ENCODE peak calls at places on chromosomes 16 and 17, in ten cellular contexts. One of them, this sample, is unnamed.

GRCh38 chr16:47018223-47018891 is 44.9 kb upstream of the DNAJA2 start:
- DNase-seq in ascending aorta: no peak
- DNase-seq in tibial nerve: no peak
- DNase-seq in small intestine: peak; percentile 57
- DNase-seq in iPS DF 6.9: no peak
- DNase-seq in endodermal cell: peak; percentile 74
- DNase-seq in kidney: no peak
- DNase-seq in adipocyte: no peak
- DNase-seq in effector memory CD4-positive, alpha-beta T cell: no peak
- DNase-seq in MM.1S: peak; percentile 86
- DNase-seq in this sample: no peak

GRCh38 chr16:72952404-72953301 is 95.3 kb downstream of the ZFHX3 start:
- DNase-seq in small intestine: no peak
- DNase-seq in endodermal cell: no peak
- DNase-seq in effector memory CD4-positive, alpha-beta T cell: no peak
- DNase-seq in tibial nerve: no peak
- DNase-seq in adipocyte: peak; percentile 65
- DNase-seq in MM.1S: no peak
- DNase-seq in ascending aorta: no peak
- DNase-seq in kidney: no peak
- DNase-seq in iPS DF 6.9: no peak
- DNase-seq in this sample: no peak

GRCh38 chr17:13395872-13396271 is 205.9 kb downstream of the HS3ST3A1 start:
- DNase-seq in iPS DF 6.9: no peak
- DNase-seq in effector memory CD4-positive, alpha-beta T cell: no peak
- DNase-seq in tibial nerve: no peak
- DNase-seq in MM.1S: no peak
- DNase-seq in endodermal cell: no peak
- DNase-seq in small intestine: no peak
- DNase-seq in kidney: no peak
- DNase-seq in ascending aorta: no peak
- DNase-seq in adipocyte: peak; percentile 76
- DNase-seq in this sample: no peak

GRCh38 chr17:77790143-77790829 is 168.2 kb upstream of the TNRC6C start:
- DNase-seq in MM.1S: no peak
- DNase-seq in adipocyte: no peak
- DNase-seq in effector memory CD4-positive, alpha-beta T cell: no peak
- DNase-seq in tibial nerve: no peak
- DNase-seq in ascending aorta: no peak
- DNase-seq in iPS DF 6.9: peak; percentile 60
- DNase-seq in small intestine: no peak
- DNase-seq in kidney: peak; percentile 31
- DNase-seq in endodermal cell: peak; percentile 78
- DNase-seq in this sample: no peak

GRCh38 chr17:18157354-18157985 is 26.2 kb upstream of the ALKBH5 start:
- DNase-seq in adipocyte: no peak
- DNase-seq in kidney: no peak
- DNase-seq in tibial nerve: no peak
- DNase-seq in effector memory CD4-positive, alpha-beta T cell: no peak
- DNase-seq in MM.1S: no peak
- DNase-seq in small intestine: no peak
- DNase-seq in ascending aorta: no peak
- DNase-seq in endodermal cell: no peak
- DNase-seq in iPS DF 6.9: no peak
- DNase-seq in this sample: no peak

GRCh38 chr16:56726926-56727325 is 3.0 kb upstream of the NUP93 start:
- DNase-seq in MM.1S: no peak
- DNase-seq in kidney: no peak
- DNase-seq in small intestine: no peak
- DNase-seq in ascending aorta: no peak
- DNase-seq in tibial nerve: no peak
- DNase-seq in iPS DF 6.9: no peak
- DNase-seq in effector memory CD4-positive, alpha-beta T cell: no peak
- DNase-seq in adipocyte: no peak
- DNase-seq in endodermal cell: no peak
- DNase-seq in this sample: no peak

GRCh38 chr16:4506450-4506849 is 30.3 kb downstream of the HMOX2 start:
- DNase-seq in endodermal cell: peak; percentile 83
- DNase-seq in effector memory CD4-positive, alpha-beta T cell: peak; percentile 29
- DNase-seq in MM.1S: peak; percentile 81
- DNase-seq in tibial nerve: peak; percentile 76
- DNase-seq in small intestine: peak; percentile 85
- DNase-seq in kidney: no peak
- DNase-seq in iPS DF 6.9: peak; percentile 47
- DNase-seq in adipocyte: peak; percentile 91
- DNase-seq in ascending aorta: peak; percentile 75
- DNase-seq in this sample: no peak

GRCh38 chr17:32551186-32551955 is 64.6 kb downstream of the CDK5R1 start:
- DNase-seq in ascending aorta: no peak
- DNase-seq in effector memory CD4-positive, alpha-beta T cell: no peak
- DNase-seq in tibial nerve: no peak
- DNase-seq in iPS DF 6.9: no peak
- DNase-seq in adipocyte: peak; percentile 1
- DNase-seq in endodermal cell: peak; percentile 35
- DNase-seq in small intestine: peak; percentile 37
- DNase-seq in MM.1S: peak; percentile 67
- DNase-seq in kidney: no peak
- DNase-seq in this sample: no peak

GRCh38 chr16:24819462-24820040 is 26.2 kb upstream of the SLC5A11 start:
- DNase-seq in MM.1S: no peak
- DNase-seq in adipocyte: peak; percentile 19
- DNase-seq in effector memory CD4-positive, alpha-beta T cell: no peak
- DNase-seq in endodermal cell: no peak
- DNase-seq in kidney: no peak
- DNase-seq in iPS DF 6.9: no peak
- DNase-seq in tibial nerve: no peak
- DNase-seq in ascending aorta: no peak
- DNase-seq in small intestine: no peak
- DNase-seq in this sample: no peak

GRCh38 chr17:5260542-5260941 is 21.5 kb upstream of the RABEP1 start:
- DNase-seq in MM.1S: no peak
- DNase-seq in small intestine: no peak
- DNase-seq in adipocyte: no peak
- DNase-seq in ascending aorta: no peak
- DNase-seq in iPS DF 6.9: no peak
- DNase-seq in effector memory CD4-positive, alpha-beta T cell: no peak
- DNase-seq in tibial nerve: no peak
- DNase-seq in endodermal cell: no peak
- DNase-seq in kidney: no peak
- DNase-seq in this sample: no peak

GRCh38 chr17:37506678-37507077 is 17.0 kb downstream of the DUSP14 start:
- DNase-seq in adipocyte: peak; percentile 31
- DNase-seq in tibial nerve: no peak
- DNase-seq in endodermal cell: peak; percentile 94
- DNase-seq in effector memory CD4-positive, alpha-beta T cell: no peak
- DNase-seq in kidney: no peak
- DNase-seq in small intestine: no peak
- DNase-seq in iPS DF 6.9: no peak
- DNase-seq in ascending aorta: no peak
- DNase-seq in MM.1S: peak; percentile 20
- DNase-seq in this sample: no peak

GRCh38 chr16:11682655-11683096 is 14.4 kb downstream of the SNN start:
- DNase-seq in iPS DF 6.9: no peak
- DNase-seq in kidney: no peak
- DNase-seq in endodermal cell: no peak
- DNase-seq in ascending aorta: no peak
- DNase-seq in small intestine: no peak
- DNase-seq in effector memory CD4-positive, alpha-beta T cell: no peak
- DNase-seq in adipocyte: peak; percentile 63
- DNase-seq in MM.1S: peak; percentile 64
- DNase-seq in tibial nerve: no peak
- DNase-seq in this sample: no peak

DNA sequence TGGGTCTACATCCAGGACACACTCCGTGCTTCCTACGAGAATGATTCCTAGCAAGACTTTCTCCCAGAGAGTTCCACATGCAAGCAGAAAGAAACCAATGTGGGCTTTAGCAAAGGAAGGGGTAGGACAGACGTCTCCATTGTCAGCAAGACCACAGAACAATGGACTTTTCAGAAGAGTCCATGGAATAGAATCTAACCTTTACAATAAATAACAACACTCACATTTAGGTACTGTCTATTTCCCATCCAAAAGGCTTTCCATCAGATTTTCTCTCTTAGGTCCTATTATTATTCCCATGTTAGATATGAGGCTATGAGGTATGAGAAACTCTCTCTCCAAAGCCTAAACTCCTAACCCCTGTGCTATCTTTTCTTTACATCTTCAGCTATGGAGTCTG is 360.9 kb downstream of the GRIN2A start:
- DNase-seq in iPS DF 6.9: no peak
- DNase-seq in adipocyte: no peak
- DNase-seq in tibial nerve: no peak
- DNase-seq in kidney: no peak
- DNase-seq in MM.1S: no peak
- DNase-seq in small intestine: no peak
- DNase-seq in ascending aorta: no peak
- DNase-seq in endodermal cell: no peak
- DNase-seq in effector memory CD4-positive, alpha-beta T cell: no peak
- DNase-seq in this sample: no peak
- H3K4me1 ChIP-seq in iPS DF 6.9: peaks cover 7% of the 10 kb centered on the region
- H3K4me1 ChIP-seq in adipocyte: peaks cover 13% of the 10 kb centered on the region
- H3K4me1 ChIP-seq in tibial nerve: peaks cover 4% of the 10 kb centered on the region
- H3K4me1 ChIP-seq in kidney: no peaks in the 10 kb centered on the region
- H3K4me1 ChIP-seq in MM.1S: no peaks in the 10 kb centered on the region
- H3K4me1 ChIP-seq in small intestine: no peaks in the 10 kb centered on the region
- H3K4me1 ChIP-seq in ascending aorta: no peaks in the 10 kb centered on the region
- H3K4me1 ChIP-seq in endodermal cell: peaks cover 25% of the 10 kb centered on the region
- H3K4me1 ChIP-seq in effector memory CD4-positive, alpha-beta T cell: no peaks in the 10 kb centered on the region
- H3K4me1 ChIP-seq in this sample: no peaks in the 10 kb centered on the region

DNA sequence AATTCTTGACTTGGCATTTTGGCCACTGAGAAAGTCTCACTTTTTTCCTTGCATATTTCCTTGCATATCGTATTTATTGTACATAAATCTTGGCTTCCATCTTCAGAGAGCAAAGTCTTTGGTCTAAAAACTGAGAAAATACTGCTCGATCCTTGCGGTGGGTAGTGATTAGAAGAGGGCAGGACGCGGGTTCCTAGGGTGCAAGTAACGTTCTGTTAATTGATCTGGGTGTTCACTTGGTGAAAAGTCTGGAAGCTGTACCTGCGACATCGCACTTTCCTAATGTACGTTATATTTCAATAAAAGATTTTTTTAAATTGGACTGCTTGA is 758 bp upstream of the UBALD2 start:
- DNase-seq in kidney: no peak
- DNase-seq in tibial nerve: no peak
- DNase-seq in iPS DF 6.9: no peak
- DNase-seq in ascending aorta: no peak
- DNase-seq in adipocyte: no peak
- DNase-seq in MM.1S: no peak
- DNase-seq in small intestine: no peak
- DNase-seq in endodermal cell: no peak
- DNase-seq in effector memory CD4-positive, alpha-beta T cell: no peak
- DNase-seq in this sample: no peak
- H3K4me1 ChIP-seq in kidney: peaks cover 34% of the 10 kb centered on the region
- H3K4me1 ChIP-seq in tibial nerve: peaks cover 84% of the 10 kb centered on the region
- H3K4me1 ChIP-seq in iPS DF 6.9: peaks cover 6% of the 10 kb centered on the region
- H3K4me1 ChIP-seq in ascending aorta: no peaks in the 10 kb centered on the region
- H3K4me1 ChIP-seq in adipocyte: peaks cover 45% of the 10 kb centered on the region
- H3K4me1 ChIP-seq in MM.1S: peaks cover 49% of the 10 kb centered on the region
- H3K4me1 ChIP-seq in small intestine: peaks cover 10% of the 10 kb centered on the region
- H3K4me1 ChIP-seq in endodermal cell: peaks cover 17% of the 10 kb centered on the region
- H3K4me1 ChIP-seq in effector memory CD4-positive, alpha-beta T cell: peaks cover 32% of the 10 kb centered on the region
- H3K4me1 ChIP-seq in this sample: no peaks in the 10 kb centered on the region

DNA sequence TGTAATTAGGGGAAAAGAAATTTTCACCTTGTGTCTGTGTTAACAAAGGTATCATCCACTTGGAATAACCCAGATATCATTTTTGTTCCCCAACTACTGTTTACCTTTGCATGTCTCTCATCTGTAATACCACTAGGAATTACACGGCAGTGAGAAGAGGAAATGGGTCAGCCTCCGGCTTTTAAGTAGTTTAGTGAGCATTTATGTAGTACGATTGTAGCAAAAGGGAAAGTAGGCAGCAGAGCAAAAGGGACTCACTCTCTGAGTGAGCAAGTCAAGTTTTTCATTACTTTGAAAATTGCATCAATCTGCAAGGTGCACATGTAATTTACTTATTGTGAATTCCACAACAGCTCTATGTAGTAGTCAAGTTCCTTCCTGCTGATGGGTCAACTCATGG is 11.2 kb downstream of the PHF12 start:
- DNase-seq in tibial nerve: no peak
- DNase-seq in ascending aorta: no peak
- DNase-seq in adipocyte: no peak
- DNase-seq in small intestine: no peak
- DNase-seq in effector memory CD4-positive, alpha-beta T cell: no peak
- DNase-seq in MM.1S: no peak
- DNase-seq in kidney: no peak
- DNase-seq in endodermal cell: no peak
- DNase-seq in iPS DF 6.9: no peak
- DNase-seq in this sample: no peak
- H3K4me1 ChIP-seq in tibial nerve: peaks cover 88% of the 10 kb centered on the region
- H3K4me1 ChIP-seq in ascending aorta: peaks cover 7% of the 10 kb centered on the region
- H3K4me1 ChIP-seq in adipocyte: peaks cover 62% of the 10 kb centered on the region
- H3K4me1 ChIP-seq in small intestine: no peaks in the 10 kb centered on the region
- H3K4me1 ChIP-seq in effector memory CD4-positive, alpha-beta T cell: peaks cover 22% of the 10 kb centered on the region
- H3K4me1 ChIP-seq in MM.1S: peaks cover 37% of the 10 kb centered on the region
- H3K4me1 ChIP-seq in kidney: peaks cover 13% of the 10 kb centered on the region
- H3K4me1 ChIP-seq in endodermal cell: peaks cover 8% of the 10 kb centered on the region
- H3K4me1 ChIP-seq in iPS DF 6.9: peaks cover 1% of the 10 kb centered on the region
- H3K4me1 ChIP-seq in this sample: no peaks in the 10 kb centered on the region

GRCh38 chr17:45311762-45312476 is 4.9 kb downstream of the MAP3K14 start:
- DNase-seq in MM.1S: peak; percentile 95
- DNase-seq in iPS DF 6.9: no peak
- DNase-seq in endodermal cell: peak; percentile 51
- DNase-seq in tibial nerve: no peak
- DNase-seq in adipocyte: no peak
- DNase-seq in ascending aorta: peak; percentile 73
- DNase-seq in effector memory CD4-positive, alpha-beta T cell: peak; percentile 56
- DNase-seq in kidney: peak; percentile 88
- DNase-seq in small intestine: peak; percentile 99
- DNase-seq in this sample: no peak
- H3K4me1 ChIP-seq in MM.1S: peaks cover 44% of the 10 kb centered on the region
- H3K4me1 ChIP-seq in iPS DF 6.9: no peaks in the 10 kb centered on the region
- H3K4me1 ChIP-seq in endodermal cell: peaks cover 3% of the 10 kb centered on the region
- H3K4me1 ChIP-seq in tibial nerve: peaks cover 92% of the 10 kb centered on the region
- H3K4me1 ChIP-seq in adipocyte: peaks cover 74% of the 10 kb centered on the region
- H3K4me1 ChIP-seq in ascending aorta: peaks cover 7% of the 10 kb centered on the region
- H3K4me1 ChIP-seq in effector memory CD4-positive, alpha-beta T cell: peaks cover 62% of the 10 kb centered on the region
- H3K4me1 ChIP-seq in kidney: peaks cover 61% of the 10 kb centered on the region
- H3K4me1 ChIP-seq in small intestine: peaks cover 26% of the 10 kb centered on the region
- H3K4me1 ChIP-seq in this sample: peaks cover 90% of the 10 kb centered on the region

DNA sequence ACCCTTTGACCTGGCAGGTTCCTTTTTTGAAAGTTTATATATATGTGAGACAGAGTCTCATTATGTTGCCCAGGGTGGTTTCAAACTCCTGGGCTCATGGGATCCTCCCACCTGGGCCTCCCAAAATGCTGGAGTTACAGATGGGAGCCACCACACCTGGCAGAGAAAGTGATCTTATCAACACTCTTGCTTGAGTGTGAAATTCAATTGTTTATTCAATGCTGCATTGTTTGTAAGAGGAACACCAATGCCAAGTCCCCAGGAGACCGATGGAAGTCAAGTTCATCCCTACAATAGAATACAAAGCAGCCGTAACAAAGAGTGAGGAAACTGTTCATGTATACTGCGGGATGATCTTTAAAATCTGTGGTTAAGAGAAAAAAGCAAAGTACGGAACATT is 52.4 kb downstream of the ABCC1 start:
- DNase-seq in effector memory CD4-positive, alpha-beta T cell: no peak
- DNase-seq in endodermal cell: no peak
- DNase-seq in iPS DF 6.9: no peak
- DNase-seq in adipocyte: no peak
- DNase-seq in kidney: no peak
- DNase-seq in ascending aorta: no peak
- DNase-seq in small intestine: no peak
- DNase-seq in tibial nerve: no peak
- DNase-seq in MM.1S: no peak
- DNase-seq in this sample: no peak
- H3K4me1 ChIP-seq in effector memory CD4-positive, alpha-beta T cell: peaks cover 3% of the 10 kb centered on the region
- H3K4me1 ChIP-seq in endodermal cell: no peaks in the 10 kb centered on the region
- H3K4me1 ChIP-seq in iPS DF 6.9: no peaks in the 10 kb centered on the region
- H3K4me1 ChIP-seq in adipocyte: peaks cover 35% of the 10 kb centered on the region
- H3K4me1 ChIP-seq in kidney: no peaks in the 10 kb centered on the region
- H3K4me1 ChIP-seq in ascending aorta: peaks cover 8% of the 10 kb centered on the region
- H3K4me1 ChIP-seq in small intestine: peaks cover 2% of the 10 kb centered on the region
- H3K4me1 ChIP-seq in tibial nerve: peaks cover 25% of the 10 kb centered on the region
- H3K4me1 ChIP-seq in MM.1S: peaks cover 2% of the 10 kb centered on the region
- H3K4me1 ChIP-seq in this sample: no peaks in the 10 kb centered on the region

This sample was measured in right atrium auricular region.